ENCODE peak calls at places on chromosomes 1 and 21, in six cellular contexts. One of them, this sample, is unnamed.
A peak's percentile ranks its signal among the peaks of the same experiment; 100 is the strongest.

GRCh38 chr1:4110888-4111287 is 210.8 kb upstream of the C1orf174 start:
- DNase-seq in activated T-helper 1 cell treated with Interleukin-2 at 50 U/mL for 16 hours: no peak
- DNase-seq in kidney glomerular epithelial cell: no peak
- DNase-seq in stimulated activated CD8-positive, alpha-beta memory T cell treated with anti-CD3 and anti-CD28 coated beads, Interleukin-7, amount 100 ng/mL, for 48 hours: no peak
- DNase-seq in neural crest cell: no peak
- DNase-seq in left ventricle myocardium inferior: no peak
- DNase-seq in this sample: no peak

GRCh38 chr21:42627527-42628289 is 25.7 kb upstream of the PDE9A start:
- DNase-seq in stimulated activated CD8-positive, alpha-beta memory T cell treated with anti-CD3 and anti-CD28 coated beads, Interleukin-7, amount 100 ng/mL, for 48 hours: no peak
- DNase-seq in neural crest cell: no peak
- DNase-seq in activated T-helper 1 cell treated with Interleukin-2 at 50 U/mL for 16 hours: no peak
- DNase-seq in left ventricle myocardium inferior: peak; percentile 82
- DNase-seq in kidney glomerular epithelial cell: no peak
- DNase-seq in this sample: no peak

GRCh38 chr1:155192346-155193274 is 15.1 kb downstream of the THBS3 start:
- DNase-seq in stimulated activated CD8-positive, alpha-beta memory T cell treated with anti-CD3 and anti-CD28 coated beads, Interleukin-7, amount 100 ng/mL, for 48 hours: peak; percentile 22
- DNase-seq in activated T-helper 1 cell treated with Interleukin-2 at 50 U/mL for 16 hours: no peak
- DNase-seq in kidney glomerular epithelial cell: no peak
- DNase-seq in neural crest cell: no peak
- DNase-seq in left ventricle myocardium inferior: no peak
- DNase-seq in this sample: no peak

GRCh38 chr1:42480921-42481320 is 17.8 kb downstream of the CCDC30 start:
- DNase-seq in stimulated activated CD8-positive, alpha-beta memory T cell treated with anti-CD3 and anti-CD28 coated beads, Interleukin-7, amount 100 ng/mL, for 48 hours: no peak
- DNase-seq in left ventricle myocardium inferior: no peak
- DNase-seq in kidney glomerular epithelial cell: no peak
- DNase-seq in neural crest cell: no peak
- DNase-seq in activated T-helper 1 cell treated with Interleukin-2 at 50 U/mL for 16 hours: no peak
- DNase-seq in this sample: no peak

GRCh38 chr1:245877976-245878375 is 629.1 kb downstream of the SMYD3 start:
- DNase-seq in activated T-helper 1 cell treated with Interleukin-2 at 50 U/mL for 16 hours: no peak
- DNase-seq in neural crest cell: no peak
- DNase-seq in left ventricle myocardium inferior: no peak
- DNase-seq in kidney glomerular epithelial cell: no peak
- DNase-seq in stimulated activated CD8-positive, alpha-beta memory T cell treated with anti-CD3 and anti-CD28 coated beads, Interleukin-7, amount 100 ng/mL, for 48 hours: no peak
- DNase-seq in this sample: no peak

GRCh38 chr1:31977361-31978131 is 36.1 kb upstream of the KHDRBS1 start:
- DNase-seq in kidney glomerular epithelial cell: no peak
- DNase-seq in neural crest cell: no peak
- DNase-seq in activated T-helper 1 cell treated with Interleukin-2 at 50 U/mL for 16 hours: no peak
- DNase-seq in left ventricle myocardium inferior: no peak
- DNase-seq in stimulated activated CD8-positive, alpha-beta memory T cell treated with anti-CD3 and anti-CD28 coated beads, Interleukin-7, amount 100 ng/mL, for 48 hours: no peak
- DNase-seq in this sample: no peak

GRCh38 chr1:87402192-87403046 is 73.7 kb downstream of the LMO4 start:
- DNase-seq in activated T-helper 1 cell treated with Interleukin-2 at 50 U/mL for 16 hours: no peak
- DNase-seq in left ventricle myocardium inferior: no peak
- DNase-seq in kidney glomerular epithelial cell: no peak
- DNase-seq in neural crest cell: no peak
- DNase-seq in stimulated activated CD8-positive, alpha-beta memory T cell treated with anti-CD3 and anti-CD28 coated beads, Interleukin-7, amount 100 ng/mL, for 48 hours: no peak
- DNase-seq in this sample: no peak

GRCh38 chr1:21065851-21066250 is 110.8 kb downstream of the EIF4G3 start:
- DNase-seq in stimulated activated CD8-positive, alpha-beta memory T cell treated with anti-CD3 and anti-CD28 coated beads, Interleukin-7, amount 100 ng/mL, for 48 hours: no peak
- DNase-seq in kidney glomerular epithelial cell: peak; percentile 39
- DNase-seq in left ventricle myocardium inferior: no peak
- DNase-seq in activated T-helper 1 cell treated with Interleukin-2 at 50 U/mL for 16 hours: no peak
- DNase-seq in neural crest cell: no peak
- DNase-seq in this sample: no peak

GRCh38 chr1:20430355-20431290 is 55.4 kb downstream of the CAMK2N1 start:
- DNase-seq in neural crest cell: peak; percentile 67
- DNase-seq in stimulated activated CD8-positive, alpha-beta memory T cell treated with anti-CD3 and anti-CD28 coated beads, Interleukin-7, amount 100 ng/mL, for 48 hours: no peak
- DNase-seq in kidney glomerular epithelial cell: no peak
- DNase-seq in activated T-helper 1 cell treated with Interleukin-2 at 50 U/mL for 16 hours: peak; percentile 12
- DNase-seq in left ventricle myocardium inferior: no peak
- DNase-seq in this sample: no peak

GRCh38 chr1:145985502-145986439 is 10.6 kb downstream of the TXNIP start:
- DNase-seq in neural crest cell: no peak
- DNase-seq in stimulated activated CD8-positive, alpha-beta memory T cell treated with anti-CD3 and anti-CD28 coated beads, Interleukin-7, amount 100 ng/mL, for 48 hours: no peak
- DNase-seq in kidney glomerular epithelial cell: no peak
- DNase-seq in left ventricle myocardium inferior: peak; percentile 58
- DNase-seq in activated T-helper 1 cell treated with Interleukin-2 at 50 U/mL for 16 hours: no peak
- DNase-seq in this sample: no peak

GRCh38 chr1:246176126-246177024 is 330.7 kb downstream of the SMYD3 start:
- DNase-seq in neural crest cell: no peak
- DNase-seq in activated T-helper 1 cell treated with Interleukin-2 at 50 U/mL for 16 hours: no peak
- DNase-seq in kidney glomerular epithelial cell: no peak
- DNase-seq in stimulated activated CD8-positive, alpha-beta memory T cell treated with anti-CD3 and anti-CD28 coated beads, Interleukin-7, amount 100 ng/mL, for 48 hours: no peak
- DNase-seq in left ventricle myocardium inferior: no peak
- DNase-seq in this sample: no peak

GRCh38 chr1:7430047-7430608 is 341.0 kb upstream of the VAMP3 start:
- DNase-seq in neural crest cell: no peak
- DNase-seq in kidney glomerular epithelial cell: no peak
- DNase-seq in left ventricle myocardium inferior: no peak
- DNase-seq in stimulated activated CD8-positive, alpha-beta memory T cell treated with anti-CD3 and anti-CD28 coated beads, Interleukin-7, amount 100 ng/mL, for 48 hours: no peak
- DNase-seq in activated T-helper 1 cell treated with Interleukin-2 at 50 U/mL for 16 hours: no peak
- DNase-seq in this sample: no peak

GRCh38 chr1:151222130-151222529 is 23.8 kb downstream of the PIP5K1A start:
- DNase-seq in kidney glomerular epithelial cell: no peak
- DNase-seq in neural crest cell: no peak
- DNase-seq in left ventricle myocardium inferior: no peak
- DNase-seq in activated T-helper 1 cell treated with Interleukin-2 at 50 U/mL for 16 hours: no peak
- DNase-seq in stimulated activated CD8-positive, alpha-beta memory T cell treated with anti-CD3 and anti-CD28 coated beads, Interleukin-7, amount 100 ng/mL, for 48 hours: no peak
- DNase-seq in this sample: no peak

GRCh38 chr1:205293350-205294074 is 28.0 kb downstream of the NUAK2 start:
- DNase-seq in stimulated activated CD8-positive, alpha-beta memory T cell treated with anti-CD3 and anti-CD28 coated beads, Interleukin-7, amount 100 ng/mL, for 48 hours: no peak
- DNase-seq in left ventricle myocardium inferior: no peak
- DNase-seq in activated T-helper 1 cell treated with Interleukin-2 at 50 U/mL for 16 hours: no peak
- DNase-seq in neural crest cell: no peak
- DNase-seq in kidney glomerular epithelial cell: no peak
- DNase-seq in this sample: no peak

GRCh38 chr1:4787551-4787950 is 133.1 kb downstream of the AJAP1 start:
- DNase-seq in left ventricle myocardium inferior: no peak
- DNase-seq in kidney glomerular epithelial cell: no peak
- DNase-seq in activated T-helper 1 cell treated with Interleukin-2 at 50 U/mL for 16 hours: no peak
- DNase-seq in neural crest cell: no peak
- DNase-seq in stimulated activated CD8-positive, alpha-beta memory T cell treated with anti-CD3 and anti-CD28 coated beads, Interleukin-7, amount 100 ng/mL, for 48 hours: no peak
- DNase-seq in this sample: no peak

GRCh38 chr1:60763713-60764112 is 318.6 kb upstream of the NFIA start:
- DNase-seq in neural crest cell: no peak
- DNase-seq in stimulated activated CD8-positive, alpha-beta memory T cell treated with anti-CD3 and anti-CD28 coated beads, Interleukin-7, amount 100 ng/mL, for 48 hours: no peak
- DNase-seq in activated T-helper 1 cell treated with Interleukin-2 at 50 U/mL for 16 hours: no peak
- DNase-seq in left ventricle myocardium inferior: no peak
- DNase-seq in kidney glomerular epithelial cell: no peak
- DNase-seq in this sample: no peak

GRCh38 chr1:167499657-167500056 is 18.7 kb downstream of the CD247 start:
- DNase-seq in activated T-helper 1 cell treated with Interleukin-2 at 50 U/mL for 16 hours: no peak
- DNase-seq in neural crest cell: no peak
- DNase-seq in left ventricle myocardium inferior: no peak
- DNase-seq in stimulated activated CD8-positive, alpha-beta memory T cell treated with anti-CD3 and anti-CD28 coated beads, Interleukin-7, amount 100 ng/mL, for 48 hours: no peak
- DNase-seq in kidney glomerular epithelial cell: no peak
- DNase-seq in this sample: no peak

GRCh38 chr1:246987083-246987690 is 20.7 kb downstream of the ZNF695 start:
- DNase-seq in kidney glomerular epithelial cell: no peak
- DNase-seq in left ventricle myocardium inferior: no peak
- DNase-seq in activated T-helper 1 cell treated with Interleukin-2 at 50 U/mL for 16 hours: no peak
- DNase-seq in neural crest cell: no peak
- DNase-seq in stimulated activated CD8-positive, alpha-beta memory T cell treated with anti-CD3 and anti-CD28 coated beads, Interleukin-7, amount 100 ng/mL, for 48 hours: no peak
- DNase-seq in this sample: no peak

GRCh38 chr1:43912607-43913006 is 21.0 kb upstream of the ARTN start:
- DNase-seq in activated T-helper 1 cell treated with Interleukin-2 at 50 U/mL for 16 hours: no peak
- DNase-seq in left ventricle myocardium inferior: no peak
- DNase-seq in neural crest cell: no peak
- DNase-seq in stimulated activated CD8-positive, alpha-beta memory T cell treated with anti-CD3 and anti-CD28 coated beads, Interleukin-7, amount 100 ng/mL, for 48 hours: no peak
- DNase-seq in kidney glomerular epithelial cell: no peak
- DNase-seq in this sample: peak; percentile 26

GRCh38 chr1:156106624-156107488 is 7.7 kb upstream of the LMNA start:
- DNase-seq in stimulated activated CD8-positive, alpha-beta memory T cell treated with anti-CD3 and anti-CD28 coated beads, Interleukin-7, amount 100 ng/mL, for 48 hours: no peak
- DNase-seq in left ventricle myocardium inferior: no peak
- DNase-seq in activated T-helper 1 cell treated with Interleukin-2 at 50 U/mL for 16 hours: no peak
- DNase-seq in kidney glomerular epithelial cell: peak; percentile 23
- DNase-seq in neural crest cell: no peak
- DNase-seq in this sample: no peak

GRCh38 chr21:36756527-36756926 is 57.6 kb downstream of the SIM2 start:
- DNase-seq in stimulated activated CD8-positive, alpha-beta memory T cell treated with anti-CD3 and anti-CD28 coated beads, Interleukin-7, amount 100 ng/mL, for 48 hours: no peak
- DNase-seq in neural crest cell: no peak
- DNase-seq in kidney glomerular epithelial cell: no peak
- DNase-seq in activated T-helper 1 cell treated with Interleukin-2 at 50 U/mL for 16 hours: no peak
- DNase-seq in left ventricle myocardium inferior: no peak
- DNase-seq in this sample: no peak

GRCh38 chr1:156926175-156926574 is 5.7 kb downstream of the LRRC71 start:
- DNase-seq in kidney glomerular epithelial cell: no peak
- DNase-seq in left ventricle myocardium inferior: peak; percentile 50
- DNase-seq in stimulated activated CD8-positive, alpha-beta memory T cell treated with anti-CD3 and anti-CD28 coated beads, Interleukin-7, amount 100 ng/mL, for 48 hours: peak; percentile 71
- DNase-seq in neural crest cell: no peak
- DNase-seq in activated T-helper 1 cell treated with Interleukin-2 at 50 U/mL for 16 hours: no peak
- DNase-seq in this sample: peak; percentile 56

GRCh38 chr1:23613191-23614126 is 54.2 kb upstream of the ID3 start:
- DNase-seq in kidney glomerular epithelial cell: no peak
- DNase-seq in stimulated activated CD8-positive, alpha-beta memory T cell treated with anti-CD3 and anti-CD28 coated beads, Interleukin-7, amount 100 ng/mL, for 48 hours: no peak
- DNase-seq in left ventricle myocardium inferior: no peak
- DNase-seq in activated T-helper 1 cell treated with Interleukin-2 at 50 U/mL for 16 hours: peak; percentile 37
- DNase-seq in neural crest cell: no peak
- DNase-seq in this sample: no peak

GRCh38 chr1:44355582-44356305 is 687 bp upstream of the ERI3 start:
- DNase-seq in left ventricle myocardium inferior: no peak
- DNase-seq in neural crest cell: no peak
- DNase-seq in kidney glomerular epithelial cell: no peak
- DNase-seq in activated T-helper 1 cell treated with Interleukin-2 at 50 U/mL for 16 hours: no peak
- DNase-seq in stimulated activated CD8-positive, alpha-beta memory T cell treated with anti-CD3 and anti-CD28 coated beads, Interleukin-7, amount 100 ng/mL, for 48 hours: no peak
- DNase-seq in this sample: no peak

GRCh38 chr1:107530543-107530942 is 389.7 kb downstream of the NTNG1 start:
- DNase-seq in activated T-helper 1 cell treated with Interleukin-2 at 50 U/mL for 16 hours: no peak
- DNase-seq in left ventricle myocardium inferior: no peak
- DNase-seq in stimulated activated CD8-positive, alpha-beta memory T cell treated with anti-CD3 and anti-CD28 coated beads, Interleukin-7, amount 100 ng/mL, for 48 hours: no peak
- DNase-seq in kidney glomerular epithelial cell: no peak
- DNase-seq in neural crest cell: no peak
- DNase-seq in this sample: no peak

GRCh38 chr1:3577300-3577699 is 34.0 kb downstream of the MEGF6 start:
- DNase-seq in kidney glomerular epithelial cell: peak; percentile 12
- DNase-seq in left ventricle myocardium inferior: no peak
- DNase-seq in neural crest cell: no peak
- DNase-seq in stimulated activated CD8-positive, alpha-beta memory T cell treated with anti-CD3 and anti-CD28 coated beads, Interleukin-7, amount 100 ng/mL, for 48 hours: no peak
- DNase-seq in activated T-helper 1 cell treated with Interleukin-2 at 50 U/mL for 16 hours: no peak
- DNase-seq in this sample: no peak

GRCh38 chr1:9867408-9868243 is 42.4 kb downstream of the CTNNBIP1 start:
- DNase-seq in left ventricle myocardium inferior: peak; percentile 76
- DNase-seq in activated T-helper 1 cell treated with Interleukin-2 at 50 U/mL for 16 hours: peak; percentile 78
- DNase-seq in neural crest cell: peak; percentile 90
- DNase-seq in stimulated activated CD8-positive, alpha-beta memory T cell treated with anti-CD3 and anti-CD28 coated beads, Interleukin-7, amount 100 ng/mL, for 48 hours: peak; percentile 60
- DNase-seq in kidney glomerular epithelial cell: peak; percentile 68
- DNase-seq in this sample: peak; percentile 36

GRCh38 chr21:43333301-43334062 is 93.4 kb downstream of the SIK1 start:
- DNase-seq in kidney glomerular epithelial cell: peak; percentile 84
- DNase-seq in left ventricle myocardium inferior: peak; percentile 38
- DNase-seq in neural crest cell: no peak
- DNase-seq in activated T-helper 1 cell treated with Interleukin-2 at 50 U/mL for 16 hours: no peak
- DNase-seq in stimulated activated CD8-positive, alpha-beta memory T cell treated with anti-CD3 and anti-CD28 coated beads, Interleukin-7, amount 100 ng/mL, for 48 hours: no peak
- DNase-seq in this sample: peak; percentile 55

GRCh38 chr1:245276426-245276825 is 121.6 kb downstream of the KIF26B start:
- DNase-seq in neural crest cell: no peak
- DNase-seq in kidney glomerular epithelial cell: no peak
- DNase-seq in stimulated activated CD8-positive, alpha-beta memory T cell treated with anti-CD3 and anti-CD28 coated beads, Interleukin-7, amount 100 ng/mL, for 48 hours: no peak
- DNase-seq in left ventricle myocardium inferior: no peak
- DNase-seq in activated T-helper 1 cell treated with Interleukin-2 at 50 U/mL for 16 hours: no peak
- DNase-seq in this sample: no peak

GRCh38 chr1:194705123-194705522 is 1518.7 kb upstream of the B3GALT2 start:
- DNase-seq in activated T-helper 1 cell treated with Interleukin-2 at 50 U/mL for 16 hours: no peak
- DNase-seq in neural crest cell: no peak
- DNase-seq in kidney glomerular epithelial cell: no peak
- DNase-seq in left ventricle myocardium inferior: no peak
- DNase-seq in stimulated activated CD8-positive, alpha-beta memory T cell treated with anti-CD3 and anti-CD28 coated beads, Interleukin-7, amount 100 ng/mL, for 48 hours: no peak
- DNase-seq in this sample: no peak

GRCh38 chr1:228007801-228008341 is 1.1 kb downstream of the WNT3A start:
- DNase-seq in left ventricle myocardium inferior: no peak
- DNase-seq in stimulated activated CD8-positive, alpha-beta memory T cell treated with anti-CD3 and anti-CD28 coated beads, Interleukin-7, amount 100 ng/mL, for 48 hours: no peak
- DNase-seq in activated T-helper 1 cell treated with Interleukin-2 at 50 U/mL for 16 hours: no peak
- DNase-seq in neural crest cell: no peak
- DNase-seq in kidney glomerular epithelial cell: no peak
- DNase-seq in this sample: no peak

GRCh38 chr1:2388004-2388913 is 3.1 kb downstream of the MORN1 start:
- DNase-seq in kidney glomerular epithelial cell: no peak
- DNase-seq in neural crest cell: no peak
- DNase-seq in stimulated activated CD8-positive, alpha-beta memory T cell treated with anti-CD3 and anti-CD28 coated beads, Interleukin-7, amount 100 ng/mL, for 48 hours: no peak
- DNase-seq in left ventricle myocardium inferior: peak; percentile 8
- DNase-seq in activated T-helper 1 cell treated with Interleukin-2 at 50 U/mL for 16 hours: no peak
- DNase-seq in this sample: no peak

GRCh38 chr1:110259770-110260169 is 49.7 kb downstream of the KCNC4 start:
- DNase-seq in activated T-helper 1 cell treated with Interleukin-2 at 50 U/mL for 16 hours: no peak
- DNase-seq in left ventricle myocardium inferior: no peak
- DNase-seq in kidney glomerular epithelial cell: no peak
- DNase-seq in neural crest cell: no peak
- DNase-seq in stimulated activated CD8-positive, alpha-beta memory T cell treated with anti-CD3 and anti-CD28 coated beads, Interleukin-7, amount 100 ng/mL, for 48 hours: no peak
- DNase-seq in this sample: no peak

GRCh38 chr1:6602669-6603423 is at the start of gene KLHL21:
- DNase-seq in stimulated activated CD8-positive, alpha-beta memory T cell treated with anti-CD3 and anti-CD28 coated beads, Interleukin-7, amount 100 ng/mL, for 48 hours: peak; percentile 80
- DNase-seq in neural crest cell: peak; percentile 73
- DNase-seq in left ventricle myocardium inferior: peak; percentile 92
- DNase-seq in kidney glomerular epithelial cell: peak; percentile 79
- DNase-seq in activated T-helper 1 cell treated with Interleukin-2 at 50 U/mL for 16 hours: peak; percentile 81
- DNase-seq in this sample: peak; percentile 68

GRCh38 chr1:23562138-23562819 is 3.0 kb upstream of the ID3 start:
- DNase-seq in activated T-helper 1 cell treated with Interleukin-2 at 50 U/mL for 16 hours: no peak
- DNase-seq in kidney glomerular epithelial cell: peak; percentile 91
- DNase-seq in left ventricle myocardium inferior: peak; percentile 97
- DNase-seq in stimulated activated CD8-positive, alpha-beta memory T cell treated with anti-CD3 and anti-CD28 coated beads, Interleukin-7, amount 100 ng/mL, for 48 hours: no peak
- DNase-seq in neural crest cell: peak; percentile 84
- DNase-seq in this sample: peak; percentile 96